ENCODE peak calls at places on chromosomes 5 and 9, in nine cellular contexts. One of them, this sample, is unnamed.

GRCh38 chr5:159050408-159051091 is 49.2 kb downstream of the EBF1 start:
- DNase-seq in K562: no peak
- DNase-seq in sigmoid colon: no peak
- DNase-seq in breast epithelium: no peak
- DNase-seq in stomach: no peak
- DNase-seq in HepG2: no peak
- DNase-seq in prostate gland: no peak
- DNase-seq in HCT116: no peak
- DNase-seq in endothelial cell of umbilical vein: no peak
- DNase-seq in this sample: no peak

GRCh38 chr9:33473216-33473615 is 508 bp downstream of the NOL6 start:
- DNase-seq in K562: no peak
- DNase-seq in sigmoid colon: no peak
- DNase-seq in breast epithelium: no peak
- DNase-seq in stomach: peak
- DNase-seq in HepG2: no peak
- DNase-seq in prostate gland: no peak
- DNase-seq in HCT116: no peak
- DNase-seq in endothelial cell of umbilical vein: no peak
- DNase-seq in this sample: no peak

GRCh38 chr5:180114304-180115003 is 42.9 kb upstream of the RNF130 start:
- DNase-seq in K562: no peak
- DNase-seq in sigmoid colon: peak
- DNase-seq in breast epithelium: no peak
- DNase-seq in stomach: no peak
- DNase-seq in HepG2: no peak
- DNase-seq in prostate gland: no peak
- DNase-seq in HCT116: no peak
- DNase-seq in endothelial cell of umbilical vein: no peak
- DNase-seq in this sample: no peak

GRCh38 chr9:5949103-5949699 is 58.5 kb downstream of the MLANA start:
- DNase-seq in K562: no peak
- DNase-seq in sigmoid colon: no peak
- DNase-seq in breast epithelium: no peak
- DNase-seq in stomach: no peak
- DNase-seq in HepG2: no peak
- DNase-seq in prostate gland: no peak
- DNase-seq in HCT116: no peak
- DNase-seq in endothelial cell of umbilical vein: no peak
- DNase-seq in this sample: no peak

GRCh38 chr9:128293091-128293490 is 17.0 kb downstream of the SWI5 start:
- DNase-seq in K562: peak
- DNase-seq in sigmoid colon: no peak
- DNase-seq in breast epithelium: no peak
- DNase-seq in stomach: no peak
- DNase-seq in HepG2: no peak
- DNase-seq in prostate gland: no peak
- DNase-seq in HCT116: no peak
- DNase-seq in endothelial cell of umbilical vein: no peak
- DNase-seq in this sample: no peak

GRCh38 chr5:126594676-126595485 is at the start of gene ALDH7A1:
- DNase-seq in K562: no peak
- DNase-seq in sigmoid colon: peak
- DNase-seq in breast epithelium: peak
- DNase-seq in stomach: peak
- DNase-seq in HepG2: peak
- DNase-seq in prostate gland: peak
- DNase-seq in HCT116: peak
- DNase-seq in endothelial cell of umbilical vein: peak
- DNase-seq in this sample: peak

GRCh38 chr5:10729320-10730133 is 31.5 kb downstream of the DAP start:
- DNase-seq in K562: no peak
- DNase-seq in sigmoid colon: no peak
- DNase-seq in breast epithelium: no peak
- DNase-seq in stomach: no peak
- DNase-seq in HepG2: no peak
- DNase-seq in prostate gland: no peak
- DNase-seq in HCT116: no peak
- DNase-seq in endothelial cell of umbilical vein: no peak
- DNase-seq in this sample: no peak

GRCh38 chr5:58898538-58898937 is 315.7 kb downstream of the RAB3C start:
- DNase-seq in K562: no peak
- DNase-seq in sigmoid colon: no peak
- DNase-seq in breast epithelium: no peak
- DNase-seq in stomach: no peak
- DNase-seq in HepG2: no peak
- DNase-seq in prostate gland: no peak
- DNase-seq in HCT116: no peak
- DNase-seq in endothelial cell of umbilical vein: no peak
- DNase-seq in this sample: no peak

GRCh38 chr9:134735441-134736175 is 94.0 kb downstream of the COL5A1 start:
- DNase-seq in K562: no peak
- DNase-seq in sigmoid colon: peak
- DNase-seq in breast epithelium: no peak
- DNase-seq in stomach: peak
- DNase-seq in HepG2: no peak
- DNase-seq in prostate gland: no peak
- DNase-seq in HCT116: no peak
- DNase-seq in endothelial cell of umbilical vein: no peak
- DNase-seq in this sample: no peak

DNA sequence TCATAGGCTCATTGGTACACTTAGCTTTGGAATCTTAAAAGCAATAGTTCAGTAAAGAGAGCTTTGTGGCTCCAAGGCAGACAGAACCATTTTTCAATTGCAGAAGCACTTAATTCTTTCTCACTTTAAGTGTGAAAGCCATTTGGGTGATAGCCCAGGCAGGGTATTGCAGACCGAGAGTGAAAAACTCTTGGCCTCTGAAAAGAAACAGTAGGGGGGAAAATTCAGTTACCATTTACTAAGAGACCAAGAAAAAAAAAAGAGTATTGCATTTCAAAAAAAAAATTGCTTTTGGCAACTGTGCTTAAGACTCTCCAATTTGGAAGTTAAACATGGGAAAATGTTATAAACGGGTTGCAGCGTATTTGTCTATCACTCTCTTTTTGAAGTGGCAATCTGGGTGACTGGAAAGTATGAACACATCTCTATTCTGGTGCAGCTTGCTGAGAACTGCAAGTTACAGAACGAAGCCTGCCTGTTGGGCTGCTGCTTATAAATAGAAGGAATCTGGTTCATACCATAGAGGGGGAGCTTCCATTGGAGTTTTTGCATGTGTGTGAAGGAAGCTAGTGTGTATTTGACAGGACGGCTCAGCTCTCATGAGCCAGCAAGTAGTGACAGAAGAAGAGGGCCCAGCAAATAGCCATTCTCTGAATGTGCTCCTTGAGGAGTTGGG is 170.5 kb downstream of the TLE4 start:
- DNase-seq in K562: no peak
- DNase-seq in sigmoid colon: no peak
- DNase-seq in breast epithelium: no peak
- DNase-seq in stomach: no peak
- DNase-seq in HepG2: no peak
- DNase-seq in prostate gland: no peak
- DNase-seq in HCT116: no peak
- DNase-seq in endothelial cell of umbilical vein: no peak
- DNase-seq in this sample: no peak
- TF ChIP-seq POLR2AphosphoS5 in K562: no peak
- TF ChIP-seq POLR2AphosphoS5 in sigmoid colon: no peak
- TF ChIP-seq POLR2AphosphoS5 in breast epithelium: no peak
- TF ChIP-seq POLR2AphosphoS5 in stomach: peak
- TF ChIP-seq POLR2AphosphoS5 in HepG2: no peak
- TF ChIP-seq POLR2AphosphoS5 in prostate gland: no peak
- TF ChIP-seq POLR2AphosphoS5 in HCT116: no peak
- TF ChIP-seq POLR2AphosphoS5 in endothelial cell of umbilical vein: no peak
- TF ChIP-seq POLR2AphosphoS5 in this sample: no peak

GRCh38 chr5:15386122-15386521 is 113.9 kb upstream of the FBXL7 start:
- DNase-seq in K562: no peak
- DNase-seq in sigmoid colon: no peak
- DNase-seq in breast epithelium: no peak
- DNase-seq in stomach: no peak
- DNase-seq in HepG2: no peak
- DNase-seq in prostate gland: no peak
- DNase-seq in HCT116: no peak
- DNase-seq in endothelial cell of umbilical vein: no peak
- DNase-seq in this sample: no peak
- TF ChIP-seq POLR2A in K562: no peak
- TF ChIP-seq POLR2A in sigmoid colon: no peak
- TF ChIP-seq POLR2A in breast epithelium: no peak
- TF ChIP-seq POLR2A in stomach: no peak
- TF ChIP-seq POLR2A in HepG2: no peak
- TF ChIP-seq POLR2A in prostate gland: no peak
- TF ChIP-seq POLR2A in HCT116: no peak
- TF ChIP-seq POLR2A in endothelial cell of umbilical vein: no peak
- TF ChIP-seq POLR2A in this sample: no peak

DNA sequence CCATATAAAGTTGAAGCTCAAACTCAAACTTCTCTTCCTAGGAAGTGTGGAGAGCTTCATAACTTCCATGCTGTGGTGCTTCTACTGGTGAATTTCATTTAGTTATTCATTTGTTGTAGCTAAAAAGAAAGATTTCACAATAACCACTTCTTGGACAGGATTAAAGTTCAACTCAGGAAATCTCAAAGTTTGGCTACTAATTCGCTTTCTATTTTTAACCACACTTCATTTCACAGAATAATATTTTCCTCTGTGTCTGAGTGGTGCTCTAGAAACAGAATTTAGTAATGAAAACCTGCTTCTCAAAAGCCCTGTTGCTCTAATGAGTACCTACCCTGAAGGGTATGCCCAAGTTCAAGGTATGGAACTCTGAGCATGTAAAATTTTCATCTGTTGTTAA is 73.9 kb downstream of the ACTBL2 start:
- DNase-seq in K562: no peak
- DNase-seq in sigmoid colon: no peak
- DNase-seq in breast epithelium: no peak
- DNase-seq in stomach: no peak
- DNase-seq in HepG2: no peak
- DNase-seq in prostate gland: no peak
- DNase-seq in HCT116: no peak
- DNase-seq in endothelial cell of umbilical vein: peak
- DNase-seq in this sample: no peak
- TF ChIP-seq POLR2AphosphoS5 in K562: no peak
- TF ChIP-seq POLR2AphosphoS5 in sigmoid colon: no peak
- TF ChIP-seq POLR2AphosphoS5 in breast epithelium: no peak
- TF ChIP-seq POLR2AphosphoS5 in stomach: peak
- TF ChIP-seq POLR2AphosphoS5 in HepG2: no peak
- TF ChIP-seq POLR2AphosphoS5 in prostate gland: no peak
- TF ChIP-seq POLR2AphosphoS5 in HCT116: no peak
- TF ChIP-seq POLR2AphosphoS5 in endothelial cell of umbilical vein: no peak
- TF ChIP-seq POLR2AphosphoS5 in this sample: no peak

GRCh38 chr5:151085517-151086031 is 4.7 kb upstream of the TNIP1 start:
- DNase-seq in K562: no peak
- DNase-seq in sigmoid colon: peak
- DNase-seq in breast epithelium: peak
- DNase-seq in stomach: peak
- DNase-seq in HepG2: no peak
- DNase-seq in prostate gland: no peak
- DNase-seq in HCT116: no peak
- DNase-seq in endothelial cell of umbilical vein: peak
- DNase-seq in this sample: no peak
- TF ChIP-seq POLR2A in K562: no peak
- TF ChIP-seq POLR2A in sigmoid colon: no peak
- TF ChIP-seq POLR2A in breast epithelium: no peak
- TF ChIP-seq POLR2A in stomach: no peak
- TF ChIP-seq POLR2A in HepG2: no peak
- TF ChIP-seq POLR2A in prostate gland: no peak
- TF ChIP-seq POLR2A in HCT116: no peak
- TF ChIP-seq POLR2A in endothelial cell of umbilical vein: no peak
- TF ChIP-seq POLR2A in this sample: no peak

GRCh38 chr9:114428466-114428865 is 40.7 kb upstream of the AKNA start:
- DNase-seq in K562: no peak
- DNase-seq in sigmoid colon: peak
- DNase-seq in breast epithelium: no peak
- DNase-seq in stomach: no peak
- DNase-seq in HepG2: no peak
- DNase-seq in prostate gland: no peak
- DNase-seq in HCT116: no peak
- DNase-seq in endothelial cell of umbilical vein: no peak
- DNase-seq in this sample: no peak
- TF ChIP-seq POLR2AphosphoS5 in K562: no peak
- TF ChIP-seq POLR2AphosphoS5 in sigmoid colon: no peak
- TF ChIP-seq POLR2AphosphoS5 in breast epithelium: no peak
- TF ChIP-seq POLR2AphosphoS5 in stomach: no peak
- TF ChIP-seq POLR2AphosphoS5 in HepG2: no peak
- TF ChIP-seq POLR2AphosphoS5 in prostate gland: no peak
- TF ChIP-seq POLR2AphosphoS5 in HCT116: no peak
- TF ChIP-seq POLR2AphosphoS5 in endothelial cell of umbilical vein: no peak
- TF ChIP-seq POLR2AphosphoS5 in this sample: no peak

GRCh38 chr9:98192503-98193335 is at the start of gene CORO2A:
- DNase-seq in K562: peak
- DNase-seq in sigmoid colon: peak
- DNase-seq in breast epithelium: peak
- DNase-seq in stomach: peak
- DNase-seq in HepG2: peak
- DNase-seq in prostate gland: peak
- DNase-seq in HCT116: peak
- DNase-seq in endothelial cell of umbilical vein: peak
- DNase-seq in this sample: peak
- TF ChIP-seq POLR2A in K562: peak
- TF ChIP-seq POLR2A in sigmoid colon: no peak
- TF ChIP-seq POLR2A in breast epithelium: no peak
- TF ChIP-seq POLR2A in stomach: no peak
- TF ChIP-seq POLR2A in HepG2: peak
- TF ChIP-seq POLR2A in prostate gland: peak
- TF ChIP-seq POLR2A in HCT116: no peak
- TF ChIP-seq POLR2A in endothelial cell of umbilical vein: no peak
- TF ChIP-seq POLR2A in this sample: no peak

GRCh38 chr5:117149312-117149711 is 574.7 kb upstream of the SEMA6A start:
- DNase-seq in K562: no peak
- DNase-seq in sigmoid colon: no peak
- DNase-seq in breast epithelium: no peak
- DNase-seq in stomach: no peak
- DNase-seq in HepG2: no peak
- DNase-seq in prostate gland: no peak
- DNase-seq in HCT116: no peak
- DNase-seq in endothelial cell of umbilical vein: no peak
- DNase-seq in this sample: no peak

GRCh38 chr5:117138523-117138922 is 563.9 kb upstream of the SEMA6A start:
- DNase-seq in K562: no peak
- DNase-seq in sigmoid colon: no peak
- DNase-seq in breast epithelium: no peak
- DNase-seq in stomach: no peak
- DNase-seq in HepG2: no peak
- DNase-seq in prostate gland: no peak
- DNase-seq in HCT116: no peak
- DNase-seq in endothelial cell of umbilical vein: no peak
- DNase-seq in this sample: no peak

GRCh38 chr5:117143381-117143780 is 568.8 kb upstream of the SEMA6A start:
- DNase-seq in K562: no peak
- DNase-seq in sigmoid colon: no peak
- DNase-seq in breast epithelium: no peak
- DNase-seq in stomach: no peak
- DNase-seq in HepG2: no peak
- DNase-seq in prostate gland: no peak
- DNase-seq in HCT116: no peak
- DNase-seq in endothelial cell of umbilical vein: no peak
- DNase-seq in this sample: no peak
- TF ChIP-seq POLR2AphosphoS5 in K562: no peak
- TF ChIP-seq POLR2AphosphoS5 in sigmoid colon: no peak
- TF ChIP-seq POLR2AphosphoS5 in breast epithelium: no peak
- TF ChIP-seq POLR2AphosphoS5 in stomach: no peak
- TF ChIP-seq POLR2AphosphoS5 in HepG2: no peak
- TF ChIP-seq POLR2AphosphoS5 in prostate gland: no peak
- TF ChIP-seq POLR2AphosphoS5 in HCT116: no peak
- TF ChIP-seq POLR2AphosphoS5 in endothelial cell of umbilical vein: no peak
- TF ChIP-seq POLR2AphosphoS5 in this sample: no peak

This sample was measured in GM12892.